ENCODE peak calls at places on chromosome 5, in four cellular contexts. L, F, C and Q are unnamed samples.

GRCh38 chr5:11177993-11178711 is 417.1 kb upstream of the DAP start:
- DNase-seq in L (no peak), C (no peak), F (no peak), Q (peak; percentile 35)

GRCh38 chr5:31364881-31365636 is 166.8 kb downstream of the DROSHA start:
- DNase-seq in C (no peak), F (no peak), L (peak; percentile 43), Q (no peak)

GRCh38 chr5:56100429-56101176 is 105.8 kb upstream of the IL6ST start:
- DNase-seq in F (no peak), C (no peak), L (no peak), Q (no peak)

GRCh38 chr5:149684371-149684770 is 45.7 kb upstream of the PPARGC1B start:
- DNase-seq in F (no peak), C (no peak), L (no peak), Q (no peak)

GRCh38 chr5:178180141-178180863 is 6.9 kb downstream of the GMCL2 start:
- DNase-seq in L (no peak), C (no peak), F (no peak), Q (no peak)

GRCh38 chr5:127028822-127029457 is 1.4 kb downstream of the MARCHF3 start:
- DNase-seq in C (peak; percentile 59), F (no peak), L (no peak), Q (no peak)

GRCh38 chr5:11524188-11524587 is 380.1 kb downstream of the CTNND2 start:
- DNase-seq in L (no peak), C (no peak), F (no peak), Q (no peak)

GRCh38 chr5:100779669-100780375 is 123.3 kb downstream of the ST8SIA4 start:
- DNase-seq in L (no peak), C (no peak), F (peak; percentile 55), Q (peak; percentile 14)

GRCh38 chr5:151812757-151813309 is 41.1 kb downstream of the G3BP1 start:
- DNase-seq in L (peak; percentile 37), C (no peak), F (no peak), Q (no peak)

GRCh38 chr5:71882826-71883744 is 164.0 kb downstream of the CARTPT start:
- DNase-seq in C (no peak), F (no peak), L (no peak), Q (no peak)

GRCh38 chr5:38029431-38030065 is 189.7 kb upstream of the GDNF start:
- DNase-seq in F (no peak), L (no peak), C (no peak), Q (no peak)

GRCh38 chr5:110790673-110791072 is 51.9 kb downstream of the SLC25A46 start:
- DNase-seq in F (no peak), L (peak; percentile 86), C (no peak), Q (peak; percentile 32)

GRCh38 chr5:101942321-101942882 is 353.7 kb downstream of the SLCO4C1 start:
- DNase-seq in L (peak; percentile 7), C (no peak), F (peak; percentile 45), Q (peak; percentile 53)

GRCh38 chr5:97142521-97143254 is at the start of gene LIX1:
- DNase-seq in L (peak; percentile 51), F (peak; percentile 61), C (no peak), Q (peak; percentile 55)

GRCh38 chr5:129629581-129629980 is 118.3 kb upstream of the MINAR2 start:
- DNase-seq in C (no peak), F (no peak), L (no peak), Q (no peak)

GRCh38 chr5:55303238-55303690 is 4.2 kb downstream of the DHX29 start:
- DNase-seq in F (peak; percentile 11), L (peak; percentile 76), C (no peak), Q (peak; percentile 55)

GRCh38 chr5:73564644-73565165 is 734 bp downstream of the ANKRA2 start:
- DNase-seq in L (peak; percentile 13), F (peak; percentile 16), C (no peak), Q (peak; percentile 11)

GRCh38 chr5:124614836-124615235 is 131.6 kb downstream of the ZNF608 start:
- DNase-seq in C (no peak), F (no peak), L (no peak), Q (no peak)

GRCh38 chr5:77292026-77292757 is 81.7 kb downstream of the PDE8B start:
- DNase-seq in L (no peak), F (no peak), C (no peak), Q (no peak)

GRCh38 chr5:16179511-16179935 is at the start of gene MARCHF11:
- DNase-seq in L (no peak), C (no peak), F (no peak), Q (no peak)

GRCh38 chr5:17694922-17695321 is 60.7 kb downstream of the TAF11L14 start:
- DNase-seq in C (no peak), L (no peak), F (no peak), Q (peak; percentile 32)

GRCh38 chr5:73201547-73202513 is 28.8 kb downstream of the TMEM174 start:
- DNase-seq in F (peak; percentile 59), L (peak; percentile 71), C (peak; percentile 95), Q (peak; percentile 74)

GRCh38 chr5:77797133-77797532 is 21.0 kb upstream of the TBCA start:
- DNase-seq in L (no peak), F (no peak), C (no peak), Q (no peak)

GRCh38 chr5:115586525-115587146 is 15.6 kb downstream of the TICAM2 start:
- DNase-seq in C (no peak), L (peak; percentile 64), F (peak; percentile 44), Q (peak; percentile 44)

GRCh38 chr5:74575741-74576538 is 64.6 kb downstream of the ENC1 start:
- DNase-seq in C (no peak), L (peak; percentile 80), F (no peak), Q (peak; percentile 81)

GRCh38 chr5:166062092-166062491 is 2229.4 kb upstream of the WWC1 start:
- DNase-seq in C (no peak), F (no peak), L (no peak), Q (no peak)

GRCh38 chr5:93054424-93055165 is 526.4 kb downstream of the NR2F1-AS1 start:
- DNase-seq in L (peak; percentile 91), F (no peak), C (no peak), Q (peak; percentile 56)

GRCh38 chr5:39505751-39506150 is 81.0 kb upstream of the DAB2 start:
- DNase-seq in F (no peak), L (no peak), C (no peak), Q (no peak)

GRCh38 chr5:14428302-14429081 is 153.1 kb upstream of the OTULINL start:
- DNase-seq in F (no peak), L (peak; percentile 45), C (no peak), Q (no peak)

GRCh38 chr5:147336871-147337270 is 102.0 kb downstream of the STK32A start:
- DNase-seq in L (no peak), F (no peak), C (no peak), Q (no peak)

GRCh38 chr5:91487420-91487819 is 104.3 kb upstream of the ARRDC3 start:
- DNase-seq in C (no peak), L (no peak), F (no peak), Q (no peak)

GRCh38 chr5:15621094-15621493 is 121.1 kb downstream of the FBXL7 start:
- DNase-seq in L (peak; percentile 56), C (no peak), F (no peak), Q (no peak)

GRCh38 chr5:38420691-38421395 is 135.6 kb downstream of the LIFR start:
- DNase-seq in C (peak; percentile 28), L (peak; percentile 78), F (peak; percentile 44), Q (peak; percentile 84)

GRCh38 chr5:94893404-94894145 is 275.1 kb downstream of the SLF1 start:
- DNase-seq in L (peak; percentile 28), F (peak; percentile 10), C (no peak), Q (peak; percentile 11)

GRCh38 chr5:41869150-41869738 is 981 bp downstream of the OXCT1 start:
- DNase-seq in L (peak; percentile 29), C (no peak), F (peak; percentile 23), Q (peak; percentile 40)

GRCh38 chr5:123209163-123210013 is 120.3 kb downstream of the PRDM6 start:
- DNase-seq in F (peak; percentile 13), L (peak; percentile 88), C (no peak), Q (peak; percentile 93)

DNA sequence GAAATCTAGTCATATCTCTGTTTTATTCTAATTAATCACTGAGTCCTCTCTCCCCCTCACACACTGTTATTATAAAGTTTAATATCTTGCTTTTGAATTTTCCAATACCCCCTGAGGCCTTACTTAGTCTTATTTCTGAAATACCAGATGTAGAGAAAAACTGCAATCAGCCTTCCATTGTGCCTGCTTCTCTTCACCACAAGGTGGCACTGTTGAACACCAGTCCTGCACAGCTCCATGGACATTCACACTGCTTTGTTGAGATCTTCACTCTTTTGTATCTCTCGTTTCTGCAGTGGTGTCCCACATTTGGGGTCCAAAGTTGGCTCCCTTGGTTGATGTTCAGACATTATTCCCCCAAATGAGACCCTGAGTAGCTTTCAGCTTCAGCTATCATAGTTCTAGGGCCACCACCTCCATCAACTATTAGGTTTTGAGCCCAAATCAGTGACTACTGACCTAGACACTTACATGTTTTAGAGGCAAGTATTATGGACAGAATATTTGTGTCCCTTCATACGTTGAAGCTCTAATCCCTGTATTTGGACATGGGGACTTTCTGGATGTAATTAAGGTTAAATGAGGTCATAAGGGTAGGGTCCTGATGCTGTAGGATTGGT is 24.3 kb downstream of the BOD1 start:
- DNase-seq in C (no peak), F (peak; percentile 43), L (no peak), Q (peak; percentile 43)
- TF ChIP-seq CTCF in C (no peak), F (peak; percentile 49), L (peak; percentile 41), Q (peak; percentile 65)

GRCh38 chr5:180204420-180204819 is 4.6 kb downstream of the RASGEF1C start:
- DNase-seq in C (no peak), L (no peak), F (no peak), Q (peak; percentile 29)

GRCh38 chr5:180198208-180198607 is 10.8 kb downstream of the RASGEF1C start:
- DNase-seq in C (no peak), L (no peak), F (no peak), Q (no peak)

GRCh38 chr5:180199390-180199789 is 9.6 kb downstream of the RASGEF1C start:
- DNase-seq in F (no peak), L (no peak), C (no peak), Q (no peak)

GRCh38 chr5:180202939-180203573 is 6.0 kb downstream of the RASGEF1C start:
- DNase-seq in C (no peak), L (no peak), F (no peak), Q (no peak)

GRCh38 chr5:180201051-180201987 is 7.7 kb downstream of the RASGEF1C start:
- DNase-seq in F (no peak), C (no peak), L (peak; percentile 38), Q (peak; percentile 65)
- TF ChIP-seq CTCF in F (no peak), C (no peak), L (peak; percentile 35), Q (peak; percentile 66)

DNA sequence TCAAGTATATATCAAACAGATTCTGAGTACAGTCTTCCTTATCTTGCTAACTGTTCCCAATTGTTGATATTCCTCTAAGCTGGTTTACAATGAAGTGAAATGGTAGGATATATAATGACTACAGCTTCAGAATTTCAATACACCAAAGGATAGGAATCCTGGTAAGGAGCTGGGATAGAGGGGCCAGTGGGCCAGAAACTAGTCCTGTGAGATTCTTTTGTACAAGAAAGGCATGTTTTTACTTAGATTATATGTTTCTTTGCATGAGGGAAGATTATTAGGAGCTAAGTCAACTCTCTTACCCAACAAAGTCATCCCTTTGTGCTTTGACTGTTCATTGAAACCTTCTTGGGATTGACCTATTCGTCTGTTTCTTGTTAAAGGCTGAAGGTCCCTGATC is 435.7 kb downstream of the PLK2 start:
- DNase-seq in F (no peak), L (no peak), C (no peak), Q (no peak)
- TF ChIP-seq CTCF in F (no peak), L (no peak), C (no peak), Q (no peak)

DNA sequence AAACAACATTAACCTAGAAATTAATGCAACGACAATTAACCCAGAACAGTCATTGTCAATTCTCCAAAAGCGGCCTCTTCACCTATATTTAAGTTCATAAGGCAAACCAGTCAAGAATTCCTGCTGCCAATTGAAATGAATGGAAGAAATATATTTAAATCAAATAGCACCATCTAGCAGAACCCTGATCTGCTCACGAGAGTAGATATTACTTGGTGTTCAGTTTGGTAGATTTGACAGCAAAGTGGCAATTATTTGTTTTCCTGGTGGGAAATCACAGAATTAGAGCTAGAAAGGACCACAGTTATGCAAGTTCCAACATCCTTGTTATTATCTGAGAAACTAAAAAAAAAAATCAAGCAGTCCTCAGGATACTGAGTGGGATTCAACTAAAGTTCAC is 2.3 kb downstream of the SSBP2 start:
- DNase-seq in C (no peak), L (no peak), F (no peak), Q (no peak)
- TF ChIP-seq CTCF in C (no peak), L (no peak), F (no peak), Q (no peak)